ENCODE peak calls at places on chromosomes 4 and X, in nine cellular contexts. Y is ovary; K is stimulated activated CD4-positive, alpha-beta T cell treated with anti-CD3 and anti-CD28 coated beads, Interleukin-15, amount 100 ng/mL, for 1 hour; A is stimulated activated CD8-positive, alpha-beta memory T cell treated with anti-CD3 and anti-CD28 coated beads, Interleukin-15, amount 100 ng/mL, for 4 hours; U is neural progenitor cell; P is AG09309; M is fibroblast of lung; W is mammary epithelial cell; E is RWPE2. L is an unnamed sample.

GRCh38 chr4:181688886-181689285 is 554.3 kb upstream of the TENM3 start:
- DNase-seq in Y (no peak), K (no peak), A (no peak), U (no peak), P (no peak), M (no peak), W (no peak), E (no peak), L (no peak)

GRCh38 chr4:110508827-110509446 is 33.0 kb downstream of the ENPEP start:
- DNase-seq in Y (no peak), K (no peak), A (no peak), U (peak; percentile 56), P (no peak), M (peak; percentile 64), W (peak; percentile 8), E (no peak), L (no peak)

GRCh38 chrX:111145878-111146277 is 49.9 kb downstream of the PAK3 start:
- DNase-seq in Y (no peak), K (no peak), A (no peak), U (no peak), P (no peak), M (no peak), W (no peak), E (no peak), L (no peak)

GRCh38 chr4:54063224-54063623 is 1.2 kb downstream of the CHIC2 start:
- DNase-seq in Y (no peak), K (no peak), A (no peak), U (no peak), P (no peak), M (peak; percentile 40), W (peak; percentile 59), E (no peak), L (no peak)

GRCh38 chrX:48897157-48897620 is 379 bp downstream of the TIMM17B start:
- DNase-seq in Y (peak; percentile 84), K (no peak), A (peak; percentile 28), U (peak; percentile 92), P (no peak), M (peak; percentile 62), W (peak; percentile 77), E (peak; percentile 81), L (no peak)

GRCh38 chr4:94516999-94517398 is 65.3 kb downstream of the PDLIM5 start:
- DNase-seq in Y (no peak), K (no peak), A (no peak), U (no peak), P (no peak), M (no peak), W (peak; percentile 83), E (peak; percentile 69), L (no peak)

GRCh38 chr4:153538408-153539057 is 72.4 kb downstream of the TMEM131L start:
- DNase-seq in Y (peak; percentile 32), K (no peak), A (no peak), U (no peak), P (no peak), M (peak; percentile 54), W (no peak), E (no peak), L (no peak)

GRCh38 chrX:39936886-39937770 is 160.6 kb downstream of the BCOR start:
- DNase-seq in Y (no peak), K (no peak), A (no peak), U (no peak), P (no peak), M (no peak), W (no peak), E (no peak), L (no peak)

GRCh38 chr4:17447675-17448298 is 64.1 kb downstream of the QDPR start:
- DNase-seq in Y (no peak), K (no peak), A (no peak), U (peak; percentile 84), P (peak; percentile 61), M (peak; percentile 83), W (peak; percentile 51), E (no peak), L (no peak)

GRCh38 chr4:134777626-134778025 is 576.0 kb upstream of the PABPC4L start:
- DNase-seq in Y (no peak), K (no peak), A (no peak), U (peak; percentile 31), P (no peak), M (no peak), W (no peak), E (no peak), L (no peak)

GRCh38 chr4:156971623-156972369 is at the start of gene PDGFC:
- DNase-seq in Y (peak; percentile 87), K (no peak), A (no peak), U (peak; percentile 92), P (no peak), M (peak; percentile 64), W (peak; percentile 54), E (peak; percentile 68), L (no peak)

GRCh38 chr4:167424338-167425256 is 190.3 kb upstream of the SPOCK3 start:
- DNase-seq in Y (peak; percentile 5), K (no peak), A (no peak), U (no peak), P (no peak), M (no peak), W (no peak), E (no peak), L (no peak)

GRCh38 chr4:182874158-182874855 is 42.9 kb downstream of the DCTD start:
- DNase-seq in Y (no peak), K (no peak), A (no peak), U (no peak), P (no peak), M (no peak), W (no peak), E (no peak), L (no peak)

GRCh38 chr4:29553842-29554241 is 1166.3 kb upstream of the PCDH7 start:
- DNase-seq in Y (no peak), K (no peak), A (no peak), U (no peak), P (no peak), M (peak; percentile 8), W (peak; percentile 23), E (no peak), L (no peak)

GRCh38 chrX:9746148-9746880 is 19.3 kb downstream of the GPR143 start:
- DNase-seq in Y (no peak), K (no peak), A (no peak), U (peak; percentile 15), P (no peak), M (peak; percentile 4), W (peak; percentile 26), E (no peak), L (no peak)

GRCh38 chr4:98491862-98492554 is 166.4 kb downstream of the TSPAN5 start:
- DNase-seq in Y (no peak), K (no peak), A (no peak), U (peak; percentile 26), P (no peak), M (no peak), W (peak; percentile 29), E (no peak), L (no peak)

GRCh38 chr4:93693141-93693540 is 135.4 kb upstream of the ATOH1 start:
- DNase-seq in Y (no peak), K (no peak), A (no peak), U (no peak), P (no peak), M (no peak), W (no peak), E (no peak), L (no peak)

GRCh38 chr4:123597586-123597985 is 201.0 kb downstream of the SPRY1 start:
- DNase-seq in Y (no peak), K (no peak), A (no peak), U (no peak), P (peak; percentile 31), M (peak; percentile 17), W (peak; percentile 82), E (no peak), L (no peak)

L was measured in esophagus squamous epithelium.